ENCODE peak calls at places on chromosomes 16 and 17, in seven cellular contexts. V is heart left ventricle; D is mucosa of descending colon; B is left cardiac atrium; K is esophagus mucosa; A is GM12878; M is stimulated activated memory B cell treated with anti-CD40 and anti-IgM and Interleukin-4, amounts not matched to agents 10 μg/mL and 1 μg/mL and 100 μg/mL, for 72 hours. U is an unnamed sample.

GRCh38 chr17:79990051-79990592 is 45.5 kb downstream of the TBC1D16 start:
- ATAC-seq in A (no peak), V (no peak), D (peak), M (no peak), B (no peak), K (no peak), U (no peak)

GRCh38 chr17:50768348-50768761 is 1.0 kb upstream of the ANKRD40CL start:
- ATAC-seq in A (no peak), M (no peak), D (peak), K (peak), B (no peak), V (no peak), U (no peak)

GRCh38 chr17:3978421-3979275 is 14.4 kb upstream of the ATP2A3 start:
- ATAC-seq in M (no peak), A (no peak), D (peak), B (peak), V (peak), K (no peak), U (no peak)

GRCh38 chr16:48575471-48576050 is 34.4 kb downstream of the N4BP1 start:
- ATAC-seq in D (no peak), M (no peak), B (no peak), A (no peak), K (no peak), V (no peak), U (no peak)

GRCh38 chr16:694187-694862 is 4.1 kb upstream of the WDR24 start:
- ATAC-seq in K (peak), A (peak), B (no peak), D (no peak), V (no peak), M (no peak), U (no peak)

GRCh38 chr16:21637032-21637968 is 15.1 kb downstream of the IGSF6 start:
- ATAC-seq in V (no peak), M (no peak), D (no peak), B (no peak), K (peak), A (no peak), U (no peak)

GRCh38 chr17:21275047-21275578 is 9.4 kb upstream of the MAP2K3 start:
- ATAC-seq in B (no peak), M (peak), K (peak), A (peak), V (no peak), D (no peak), U (peak)

GRCh38 chr17:8799851-8800212 is 667 bp upstream of the MFSD6L start:
- ATAC-seq in A (peak), D (no peak), M (no peak), B (peak), V (peak), K (no peak), U (no peak)

GRCh38 chr16:15552507-15552906 is 90.4 kb downstream of the MARF1 start:
- ATAC-seq in D (no peak), A (peak), K (no peak), V (no peak), M (no peak), B (no peak), U (no peak)

GRCh38 chr16:50209548-50210265 is 56.6 kb downstream of the TENT4B start:
- ATAC-seq in M (peak), K (no peak), D (peak), V (peak), B (peak), A (peak), U (no peak)

GRCh38 chr16:69316595-69317034 is 5.5 kb downstream of the VPS4A start:
- ATAC-seq in K (no peak), B (no peak), V (no peak), M (no peak), A (no peak), D (no peak), U (no peak)

U was measured in SK-N-SH treated with all-trans-retinoic acid at 6 μM for 48 hours.